ENCODE peak calls at places on chromosomes 16 and 17, in six cellular contexts. F is HCT116, U is GM12878, I is NT2/D1, W is H1, K is K562. J is an unnamed sample.

GRCh38 chr16:47713225-47713595 is 252.1 kb downstream of the PHKB start:
- DNase-seq in U (no peak), W (no peak), F (no peak), I (no peak), K (peak), J (peak)

GRCh38 chr17:33854596-33854995 is 400.5 kb upstream of the CCL2 start:
- DNase-seq in F (no peak), K (no peak), W (no peak), I (no peak), U (no peak), J (no peak)

GRCh38 chr16:68991075-68991474 is 114.4 kb upstream of the HAS3 start:
- DNase-seq in I (no peak), W (no peak), U (no peak), K (no peak), F (no peak), J (no peak)

GRCh38 chr16:69276143-69277115 is 34.7 kb upstream of the VPS4A start:
- DNase-seq in F (no peak), I (no peak), U (no peak), K (no peak), W (no peak), J (peak)

GRCh38 chr17:17032131-17032692 is 10.0 kb upstream of the MPRIP start:
- DNase-seq in K (peak), I (no peak), U (no peak), F (no peak), W (no peak), J (peak)

GRCh38 chr16:89155184-89155679 is 16.3 kb upstream of the CDH15 start:
- DNase-seq in F (no peak), U (no peak), W (no peak), I (no peak), K (no peak), J (no peak)

GRCh38 chr17:41657936-41658335 is 30.7 kb upstream of the EIF1 start:
- DNase-seq in U (no peak), I (no peak), K (no peak), W (no peak), F (no peak), J (no peak)

GRCh38 chr16:89453662-89454321 is 36.6 kb downstream of the ANKRD11 start:
- DNase-seq in K (peak), F (no peak), U (no peak), W (no peak), I (no peak), J (no peak)

GRCh38 chr16:58024673-58025350 is 742 bp upstream of the MMP15 start:
- DNase-seq in K (peak), I (no peak), F (peak), W (no peak), U (no peak), J (peak)

GRCh38 chr17:46732754-46733398 is 85.6 kb downstream of the WNT3 start:
- DNase-seq in U (no peak), F (no peak), W (peak), I (peak), K (no peak), J (no peak)

GRCh38 chr16:67040906-67041305 is 12.0 kb downstream of the CBFB start:
- DNase-seq in U (no peak), W (no peak), K (no peak), I (no peak), F (no peak), J (no peak)

GRCh38 chr17:21474815-21475214 is 98.7 kb downstream of the KCNJ12 start:
- DNase-seq in U (no peak), W (no peak), K (no peak), F (no peak), I (no peak), J (no peak)

GRCh38 chr16:72560617-72561016 is 388.7 kb upstream of the PMFBP1 start:
- DNase-seq in W (no peak), K (no peak), I (no peak), F (no peak), U (no peak), J (no peak)

GRCh38 chr16:83113811-83114210 is 487.0 kb downstream of the CDH13 start:
- DNase-seq in U (no peak), F (no peak), K (no peak), W (no peak), I (no peak), J (no peak)

GRCh38 chr17:18257747-18258355 is 687 bp downstream of the FLII start:
- DNase-seq in I (no peak), F (no peak), K (peak), W (no peak), U (no peak), J (peak)

GRCh38 chr17:36600477-36600876 is 906 bp upstream of the MRM1 start:
- DNase-seq in U (no peak), I (no peak), K (peak), W (no peak), F (no peak), J (no peak)

GRCh38 chr17:83081561-83082201 is 2.3 kb downstream of the METRNL start:
- DNase-seq in I (no peak), K (no peak), U (no peak), W (no peak), F (no peak), J (no peak)

GRCh38 chr16:69859105-69859969 is 91.8 kb upstream of the CLEC18A start:
- DNase-seq in K (peak), U (no peak), F (peak), W (peak), I (peak), J (peak)

GRCh38 chr17:21679256-21680146 is 12.8 kb upstream of the KCNJ18 start:
- DNase-seq in K (no peak), U (no peak), F (no peak), I (no peak), W (no peak), J (no peak)

GRCh38 chr16:84916850-84917249 is 94.5 kb downstream of the ZDHHC7 start:
- DNase-seq in I (no peak), U (no peak), F (no peak), K (no peak), W (no peak), J (no peak)

GRCh38 chr17:77734371-77735050 is 224.0 kb upstream of the TNRC6C start:
- DNase-seq in F (no peak), K (peak), I (no peak), U (no peak), W (no peak), J (peak)

DNA sequence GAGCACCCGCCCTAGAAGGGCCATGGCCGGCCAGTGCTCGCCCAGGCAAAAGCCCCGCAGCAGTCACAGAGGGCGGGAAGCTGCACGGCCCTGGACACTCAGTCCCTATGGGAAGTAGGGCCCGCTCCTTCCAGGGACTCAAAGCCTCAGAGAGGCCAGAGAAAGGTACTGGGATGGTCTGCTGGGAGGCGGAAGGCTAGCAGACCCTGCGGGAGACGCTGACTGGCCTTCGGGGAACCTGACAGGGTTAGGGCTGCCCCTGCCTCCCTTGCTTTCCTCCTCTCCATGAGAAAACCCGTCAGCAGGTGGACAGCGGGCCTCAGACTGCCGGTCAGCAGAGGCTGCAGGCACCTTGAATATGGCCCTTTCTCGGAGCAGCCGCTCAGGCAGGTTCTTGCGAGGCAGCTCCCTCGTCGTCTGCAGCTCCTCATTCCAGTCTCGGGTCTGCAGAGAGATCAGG is 11.5 kb downstream of the CLUH start:
- DNase-seq in U (no peak), W (no peak), K (no peak), I (no peak), F (no peak), J (no peak)
- TF ChIP-seq YY1 in U (no peak), W (no peak), K (no peak), I (no peak), F (no peak), J (no peak)

DNA sequence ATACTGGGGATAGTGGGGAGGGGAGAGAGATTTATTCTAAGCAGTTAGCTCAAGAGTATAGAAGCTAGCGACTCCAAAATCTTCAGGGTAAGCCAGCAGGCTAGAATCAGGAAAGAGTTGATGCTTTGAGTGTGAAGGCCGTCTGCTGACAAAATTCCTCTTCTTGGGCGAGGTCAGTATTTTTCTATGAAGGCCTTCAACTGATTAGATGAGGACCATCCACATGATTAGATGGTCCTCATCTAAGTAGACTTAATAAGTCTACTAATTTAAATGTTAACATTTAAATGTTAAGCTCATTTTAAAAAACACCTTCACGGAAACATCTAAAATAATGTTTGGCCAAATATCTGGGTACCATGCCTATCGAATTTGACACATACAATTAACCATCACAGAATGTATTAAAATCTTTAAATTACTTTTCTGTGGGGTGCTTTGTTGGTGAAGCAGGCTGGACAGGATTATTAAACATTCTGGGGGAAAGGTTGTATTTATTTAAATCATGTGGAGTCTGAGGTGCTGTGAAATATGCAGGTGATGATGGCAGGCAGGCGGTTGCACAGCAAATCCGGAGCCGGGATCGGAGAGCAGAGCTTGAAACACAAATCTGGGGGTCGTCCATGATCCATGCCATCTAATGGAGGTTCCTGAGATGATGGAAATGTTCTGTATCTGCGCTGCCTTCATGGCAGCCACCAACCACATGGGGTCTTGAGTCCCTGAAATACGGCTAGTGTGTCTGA is 49.8 kb upstream of the ADORA2B start:
- DNase-seq in K (no peak), U (no peak), W (no peak), I (no peak), F (no peak), J (no peak)
- H3K9ac ChIP-seq in K (no peak), U (no peak), W (no peak), I (no peak), F (no peak), J (no peak)

GRCh38 chr17:28471127-28471453 is 2.4 kb upstream of the SLC13A2 start:
- DNase-seq in W (no peak), U (no peak), K (no peak), F (no peak), I (no peak), J (no peak)

GRCh38 chr17:28470266-28471126 is 2.9 kb upstream of the SLC13A2 start:
- DNase-seq in F (no peak), I (no peak), U (no peak), W (no peak), K (peak), J (no peak)

GRCh38 chr17:28468781-28469180 is 4.7 kb upstream of the SLC13A2 start:
- DNase-seq in W (no peak), I (no peak), F (no peak), U (peak), K (no peak), J (no peak)

GRCh38 chr17:28467456-28468025 is 5.9 kb upstream of the SLC13A2 start:
- DNase-seq in I (no peak), K (no peak), U (no peak), F (no peak), W (no peak), J (no peak)

GRCh38 chr17:28469376-28469775 is 4.1 kb upstream of the SLC13A2 start:
- DNase-seq in W (no peak), F (no peak), K (no peak), U (no peak), I (no peak), J (no peak)
- TF ChIP-seq YY1 in W (no peak), F (no peak), K (no peak), U (no peak), I (no peak), J (no peak)

GRCh38 chr17:49640556-49640955 is 37.3 kb downstream of the SPOP start:
- DNase-seq in W (no peak), I (no peak), K (no peak), F (no peak), U (no peak), J (no peak)
- H3K9ac ChIP-seq in W (no peak), I (no peak), K (no peak), F (no peak), U (no peak), J (no peak)